ENCODE peak calls at places on chromosomes 3 and 15, in seven cellular contexts. O, Q, F, Y, N, D and L are unnamed samples.

GRCh38 chr15:64897345-64897985 is 14.2 kb upstream of the ANKDD1A start:
- DNase-seq in F (peak; percentile 66), N (no peak), O (peak; percentile 88), D (peak; percentile 77), Y (no peak), Q (no peak), L (peak; percentile 79)

GRCh38 chr15:90412356-90413194 is 24.5 kb downstream of the IQGAP1 start:
- DNase-seq in N (no peak), F (peak; percentile 72), O (no peak), Q (no peak), Y (no peak), D (peak; percentile 72), L (peak; percentile 64)

GRCh38 chr3:110711851-110712396 is 359.7 kb upstream of the NECTIN3 start:
- DNase-seq in O (no peak), N (no peak), D (no peak), F (no peak), Y (no peak), Q (no peak), L (no peak)

GRCh38 chr3:87621667-87622066 is 345.3 kb upstream of the POU1F1 start:
- DNase-seq in Y (no peak), Q (no peak), F (no peak), O (no peak), N (no peak), D (no peak), L (no peak)

GRCh38 chr3:134079111-134079531 is 49.4 kb upstream of the SLCO2A1 start:
- DNase-seq in O (no peak), N (no peak), Y (no peak), Q (peak; percentile 15), D (no peak), F (no peak), L (peak; percentile 41)

GRCh38 chr3:194472290-194472920 is 14.4 kb downstream of the ATP13A3 start:
- DNase-seq in N (peak; percentile 55), F (peak; percentile 73), Y (no peak), D (peak; percentile 87), O (no peak), Q (peak; percentile 58), L (peak; percentile 80)

GRCh38 chr3:65018801-65019200 is 331.0 kb upstream of the ADAMTS9 start:
- DNase-seq in N (no peak), F (peak; percentile 6), Q (no peak), Y (no peak), D (no peak), O (no peak), L (no peak)

GRCh38 chr3:100662113-100662823 is 47.0 kb upstream of the TFG start:
- DNase-seq in O (no peak), F (peak; percentile 19), Q (no peak), Y (no peak), D (peak; percentile 47), N (no peak), L (peak; percentile 31)

GRCh38 chr3:11944052-11944673 is 60.0 kb upstream of the SYN2 start:
- DNase-seq in N (no peak), Y (no peak), O (no peak), D (peak; percentile 14), F (peak; percentile 54), Q (peak; percentile 37), L (peak; percentile 47)

GRCh38 chr3:45253316-45253715 is 27.2 kb upstream of the TMEM158 start:
- DNase-seq in Y (no peak), F (no peak), O (no peak), N (peak; percentile 62), D (peak; percentile 70), Q (no peak), L (no peak)

GRCh38 chr3:134144694-134145093 is 106.0 kb downstream of the RYK start:
- DNase-seq in O (no peak), F (no peak), Q (no peak), D (no peak), N (no peak), Y (no peak), L (no peak)

GRCh38 chr15:93209690-93210425 is 120.8 kb upstream of the RGMA start:
- DNase-seq in Q (no peak), O (no peak), N (no peak), D (no peak), Y (no peak), F (no peak), L (no peak)

GRCh38 chr3:135069406-135069805 is 274.3 kb downstream of the EPHB1 start:
- DNase-seq in Y (no peak), O (no peak), D (no peak), F (no peak), Q (no peak), N (no peak), L (no peak)

GRCh38 chr3:11381563-11381962 is 109.4 kb downstream of the ATG7 start:
- DNase-seq in D (peak; percentile 81), Y (no peak), F (no peak), N (no peak), Q (no peak), O (no peak), L (no peak)

GRCh38 chr3:152243301-152243711 is 25.4 kb upstream of the MBNL1 start:
- DNase-seq in D (no peak), Y (no peak), Q (peak; percentile 10), N (no peak), F (no peak), O (no peak), L (no peak)

GRCh38 chr15:31307270-31308184 is 19.1 kb upstream of the KLF13 start:
- DNase-seq in F (no peak), D (no peak), N (no peak), O (no peak), Q (no peak), Y (no peak), L (no peak)

GRCh38 chr15:48996276-48996675 is 32.6 kb upstream of the SHC4 start:
- DNase-seq in Y (no peak), Q (no peak), F (no peak), N (no peak), D (no peak), O (no peak), L (no peak)

GRCh38 chr15:74815121-74815933 is 2.7 kb downstream of the LMAN1L start:
- DNase-seq in D (no peak), O (no peak), N (no peak), Y (no peak), Q (no peak), F (no peak), L (no peak)

GRCh38 chr3:4523710-4524422 is 30.7 kb downstream of the ITPR1 start:
- DNase-seq in D (no peak), Q (no peak), Y (no peak), N (no peak), O (no peak), F (no peak), L (no peak)
- H3K4me3 ChIP-seq in D (no peak overlapping the region), Q (no peak overlapping the region), Y (no peak overlapping the region), N (no peak overlapping the region), O (no peak overlapping the region), F (no peak overlapping the region), L (no peak overlapping the region)

GRCh38 chr3:13016726-13017255 is 56.4 kb downstream of the IQSEC1 start:
- DNase-seq in N (no peak), D (no peak), Y (peak; percentile 25), Q (no peak), F (no peak), O (no peak), L (no peak)
- H3K4me3 ChIP-seq in N (no peak overlapping the region), D (no peak overlapping the region), Y (no peak overlapping the region), Q (no peak overlapping the region), F (no peak overlapping the region), O (no peak overlapping the region), L (no peak overlapping the region)

GRCh38 chr3:59655616-59656015 is 605.8 kb upstream of the CFAP20DC start:
- DNase-seq in Q (no peak), N (no peak), F (no peak), Y (no peak), D (no peak), O (no peak), L (no peak)

GRCh38 chr3:59658236-59658635 is 608.4 kb upstream of the CFAP20DC start:
- DNase-seq in N (no peak), F (peak; percentile 20), O (no peak), Y (no peak), D (no peak), Q (no peak), L (no peak)

GRCh38 chr3:59654953-59655430 is 605.2 kb upstream of the CFAP20DC start:
- DNase-seq in Y (no peak), F (no peak), Q (no peak), N (no peak), D (no peak), O (no peak), L (no peak)

GRCh38 chr3:59653405-59654119 is 603.7 kb upstream of the CFAP20DC start:
- DNase-seq in Q (no peak), Y (no peak), F (no peak), N (no peak), D (no peak), O (no peak), L (no peak)

GRCh38 chr3:59654120-59654952 is 604.5 kb upstream of the CFAP20DC start:
- DNase-seq in O (peak; percentile 39), F (peak; percentile 23), D (peak; percentile 15), Y (peak; percentile 71), N (no peak), Q (no peak), L (no peak)
- H3K4me3 ChIP-seq in O (no peak overlapping the region), F (no peak overlapping the region), D (peak overlapping the region; percentile 20), Y (peak overlapping the region; percentile 29), N (no peak overlapping the region), Q (no peak overlapping the region), L (no peak overlapping the region)

GRCh38 chr3:15267502-15267901 is 61.5 kb downstream of the CAPN7 start:
- DNase-seq in N (no peak), F (no peak), O (no peak), D (no peak), Y (no peak), Q (no peak), L (no peak)

GRCh38 chr3:15268033-15268631 is 62.1 kb downstream of the CAPN7 start:
- DNase-seq in O (peak; percentile 89), Y (peak; percentile 78), Q (peak; percentile 59), N (peak; percentile 61), D (peak; percentile 88), F (peak; percentile 93), L (peak; percentile 93)

GRCh38 chr3:15271785-15272381 is 60.5 kb downstream of the SH3BP5 start:
- DNase-seq in N (no peak), F (no peak), O (peak; percentile 57), Q (no peak), Y (no peak), D (no peak), L (no peak)

GRCh38 chr3:15271030-15271429 is 61.4 kb downstream of the SH3BP5 start:
- DNase-seq in O (no peak), Q (no peak), D (no peak), N (no peak), F (no peak), Y (no peak), L (no peak)

DNA sequence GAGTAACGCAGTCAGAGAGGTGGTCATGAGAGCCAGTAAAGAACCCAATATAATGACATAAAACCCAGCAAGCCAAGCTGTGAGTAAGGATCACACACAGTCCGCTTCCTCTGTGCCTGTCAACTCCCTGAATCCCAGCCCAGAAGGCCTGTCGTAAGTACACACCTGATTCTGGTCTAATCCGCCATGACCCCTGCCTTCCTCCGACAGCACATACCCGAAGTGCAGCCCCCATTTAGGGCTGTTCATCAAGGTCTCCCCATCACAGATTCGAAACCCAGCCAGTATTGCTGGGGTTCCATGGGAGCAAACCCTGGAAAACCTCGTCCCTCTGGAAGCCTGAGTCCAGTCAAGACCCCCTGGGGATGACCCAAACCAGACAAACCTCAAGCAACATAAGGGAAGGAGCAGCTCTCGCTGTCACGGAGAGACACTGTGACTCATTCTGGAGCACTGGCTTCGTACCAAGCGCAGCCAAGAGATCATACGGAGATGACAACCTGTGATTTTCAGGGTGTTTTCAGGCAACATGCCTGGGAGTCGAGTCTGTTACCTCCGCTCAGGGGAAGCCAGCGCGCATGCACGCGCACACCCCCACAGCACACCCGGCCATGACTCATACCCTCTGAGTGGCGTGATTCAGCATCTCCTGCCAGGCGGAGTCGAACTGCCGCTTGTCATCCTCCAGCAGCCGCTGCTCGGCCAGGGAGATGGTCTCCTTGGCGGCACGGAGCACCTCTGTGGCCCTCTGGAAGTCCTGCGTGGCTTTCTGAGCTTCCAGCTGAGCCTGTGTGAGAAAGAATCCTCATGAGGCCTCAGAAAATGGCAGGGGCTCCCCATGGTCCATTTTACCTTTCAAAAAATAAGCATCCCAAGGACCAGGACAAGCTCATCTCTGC is 63.0 kb downstream of the SH3BP5 start:
- DNase-seq in Y (peak; percentile 86), Q (no peak), N (peak; percentile 76), F (peak; percentile 82), D (peak; percentile 92), O (peak; percentile 92), L (peak; percentile 97)
- H3K4me3 ChIP-seq in Y (peak overlapping the region; percentile 5), Q (no peak overlapping the region), N (no peak overlapping the region), F (no peak overlapping the region), D (no peak overlapping the region), O (no peak overlapping the region), L (no peak overlapping the region)